ENCODE peak calls at places on chromosomes 12 and 14, in nine cellular contexts. One of them, this sample, is unnamed.

GRCh38 chr14:73058923-73059311 is 583 bp downstream of the RBM25 start:
- DNase-seq in CD4-positive, CD25-positive, alpha-beta regulatory T cell: peak
- DNase-seq in AG04450: no peak
- DNase-seq in tibial artery: peak
- DNase-seq in ovary: no peak
- DNase-seq in pancreas: peak
- DNase-seq in cardiac muscle cell: peak
- DNase-seq in suprapubic skin: peak
- DNase-seq in GM23248: peak
- DNase-seq in this sample: peak

GRCh38 chr14:34770901-34771300 is 56.5 kb upstream of the CFL2 start:
- DNase-seq in pancreas: no peak
- DNase-seq in ovary: no peak
- DNase-seq in CD4-positive, CD25-positive, alpha-beta regulatory T cell: no peak
- DNase-seq in AG04450: no peak
- DNase-seq in GM23248: peak
- DNase-seq in cardiac muscle cell: no peak
- DNase-seq in suprapubic skin: no peak
- DNase-seq in tibial artery: no peak
- DNase-seq in this sample: no peak

GRCh38 chr12:19830461-19830860 is 391.2 kb downstream of the AEBP2 start:
- DNase-seq in tibial artery: no peak
- DNase-seq in GM23248: no peak
- DNase-seq in AG04450: no peak
- DNase-seq in pancreas: no peak
- DNase-seq in CD4-positive, CD25-positive, alpha-beta regulatory T cell: no peak
- DNase-seq in ovary: no peak
- DNase-seq in cardiac muscle cell: no peak
- DNase-seq in suprapubic skin: no peak
- DNase-seq in this sample: no peak

GRCh38 chr14:23047042-23047634 is 5.1 kb downstream of the PSMB11 start:
- DNase-seq in cardiac muscle cell: peak
- DNase-seq in tibial artery: no peak
- DNase-seq in pancreas: no peak
- DNase-seq in CD4-positive, CD25-positive, alpha-beta regulatory T cell: no peak
- DNase-seq in AG04450: no peak
- DNase-seq in suprapubic skin: no peak
- DNase-seq in GM23248: no peak
- DNase-seq in ovary: no peak
- DNase-seq in this sample: no peak

GRCh38 chr12:6532051-6532926 is 2.0 kb upstream of the GAPDH start:
- DNase-seq in tibial artery: peak
- DNase-seq in ovary: peak
- DNase-seq in pancreas: peak
- DNase-seq in CD4-positive, CD25-positive, alpha-beta regulatory T cell: peak
- DNase-seq in cardiac muscle cell: peak
- DNase-seq in GM23248: peak
- DNase-seq in suprapubic skin: no peak
- DNase-seq in AG04450: peak
- DNase-seq in this sample: no peak

GRCh38 chr12:121175383-121176119 is 34.4 kb upstream of the P2RX4 start:
- DNase-seq in tibial artery: peak
- DNase-seq in GM23248: no peak
- DNase-seq in AG04450: no peak
- DNase-seq in pancreas: no peak
- DNase-seq in suprapubic skin: no peak
- DNase-seq in CD4-positive, CD25-positive, alpha-beta regulatory T cell: no peak
- DNase-seq in ovary: peak
- DNase-seq in cardiac muscle cell: peak
- DNase-seq in this sample: no peak

GRCh38 chr12:28331130-28331529 is 140.9 kb downstream of the CCDC91 start:
- DNase-seq in CD4-positive, CD25-positive, alpha-beta regulatory T cell: no peak
- DNase-seq in tibial artery: no peak
- DNase-seq in cardiac muscle cell: peak
- DNase-seq in AG04450: no peak
- DNase-seq in ovary: no peak
- DNase-seq in GM23248: no peak
- DNase-seq in pancreas: no peak
- DNase-seq in suprapubic skin: no peak
- DNase-seq in this sample: no peak

GRCh38 chr14:60658909-60659585 is 9.8 kb upstream of the SIX1 start:
- DNase-seq in AG04450: no peak
- DNase-seq in GM23248: no peak
- DNase-seq in CD4-positive, CD25-positive, alpha-beta regulatory T cell: no peak
- DNase-seq in ovary: no peak
- DNase-seq in cardiac muscle cell: no peak
- DNase-seq in suprapubic skin: no peak
- DNase-seq in tibial artery: no peak
- DNase-seq in pancreas: no peak
- DNase-seq in this sample: no peak

GRCh38 chr12:122051231-122051876 is 27.2 kb upstream of the MLXIP start:
- DNase-seq in GM23248: no peak
- DNase-seq in AG04450: no peak
- DNase-seq in ovary: peak
- DNase-seq in CD4-positive, CD25-positive, alpha-beta regulatory T cell: no peak
- DNase-seq in cardiac muscle cell: no peak
- DNase-seq in tibial artery: no peak
- DNase-seq in suprapubic skin: no peak
- DNase-seq in pancreas: no peak
- DNase-seq in this sample: no peak

GRCh38 chr12:120688527-120689071 is 1.6 kb downstream of the MLEC start:
- DNase-seq in suprapubic skin: no peak
- DNase-seq in ovary: no peak
- DNase-seq in tibial artery: no peak
- DNase-seq in cardiac muscle cell: peak
- DNase-seq in GM23248: peak
- DNase-seq in pancreas: no peak
- DNase-seq in CD4-positive, CD25-positive, alpha-beta regulatory T cell: peak
- DNase-seq in AG04450: no peak
- DNase-seq in this sample: no peak

GRCh38 chr14:51478241-51478640 is 173.5 kb upstream of the FRMD6 start:
- DNase-seq in pancreas: no peak
- DNase-seq in tibial artery: no peak
- DNase-seq in AG04450: no peak
- DNase-seq in cardiac muscle cell: no peak
- DNase-seq in ovary: no peak
- DNase-seq in GM23248: peak
- DNase-seq in CD4-positive, CD25-positive, alpha-beta regulatory T cell: no peak
- DNase-seq in suprapubic skin: no peak
- DNase-seq in this sample: no peak

GRCh38 chr12:49537709-49538601 is 875 bp upstream of the KCNH3 start:
- DNase-seq in CD4-positive, CD25-positive, alpha-beta regulatory T cell: peak
- DNase-seq in pancreas: peak
- DNase-seq in tibial artery: no peak
- DNase-seq in AG04450: no peak
- DNase-seq in ovary: no peak
- DNase-seq in GM23248: peak
- DNase-seq in suprapubic skin: no peak
- DNase-seq in cardiac muscle cell: no peak
- DNase-seq in this sample: no peak

GRCh38 chr14:92503756-92504491 is 9.7 kb upstream of the RIN3 start:
- DNase-seq in CD4-positive, CD25-positive, alpha-beta regulatory T cell: no peak
- DNase-seq in AG04450: no peak
- DNase-seq in suprapubic skin: no peak
- DNase-seq in pancreas: no peak
- DNase-seq in tibial artery: no peak
- DNase-seq in ovary: no peak
- DNase-seq in GM23248: peak
- DNase-seq in cardiac muscle cell: peak
- DNase-seq in this sample: no peak

GRCh38 chr14:99278836-99279235 is 6.8 kb upstream of the BCL11B start:
- DNase-seq in pancreas: no peak
- DNase-seq in cardiac muscle cell: no peak
- DNase-seq in suprapubic skin: no peak
- DNase-seq in GM23248: no peak
- DNase-seq in AG04450: no peak
- DNase-seq in tibial artery: no peak
- DNase-seq in CD4-positive, CD25-positive, alpha-beta regulatory T cell: no peak
- DNase-seq in ovary: no peak
- DNase-seq in this sample: no peak

GRCh38 chr12:71562681-71563595 is 100.7 kb downstream of the ZFC3H1 start:
- DNase-seq in cardiac muscle cell: no peak
- DNase-seq in pancreas: no peak
- DNase-seq in CD4-positive, CD25-positive, alpha-beta regulatory T cell: no peak
- DNase-seq in tibial artery: no peak
- DNase-seq in ovary: no peak
- DNase-seq in GM23248: no peak
- DNase-seq in suprapubic skin: no peak
- DNase-seq in AG04450: no peak
- DNase-seq in this sample: no peak

DNA sequence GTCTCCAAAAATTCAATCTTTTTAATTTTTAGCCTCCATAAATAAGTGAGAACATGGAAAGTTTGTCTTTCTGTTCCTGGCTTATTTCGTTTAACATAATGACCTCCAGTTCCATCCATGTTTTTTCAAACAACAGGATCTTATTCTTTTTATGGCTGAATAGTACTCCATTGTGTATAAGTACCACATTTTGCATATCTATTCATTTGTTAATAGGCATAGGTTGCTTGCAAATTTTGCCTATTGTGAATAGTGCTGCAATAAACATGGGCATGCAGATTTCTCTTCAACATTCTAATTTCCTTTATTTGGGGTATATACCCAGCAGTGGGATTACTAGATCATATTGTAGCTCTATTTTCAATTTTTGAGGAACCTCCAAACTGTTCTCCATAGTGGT is 16.1 kb upstream of the PAH start:
- DNase-seq in GM23248: no peak
- DNase-seq in ovary: no peak
- DNase-seq in pancreas: no peak
- DNase-seq in cardiac muscle cell: no peak
- DNase-seq in CD4-positive, CD25-positive, alpha-beta regulatory T cell: no peak
- DNase-seq in tibial artery: no peak
- DNase-seq in AG04450: no peak
- DNase-seq in suprapubic skin: no peak
- DNase-seq in this sample: no peak
- H3K4me3 ChIP-seq in GM23248: no peak
- H3K4me3 ChIP-seq in ovary: no peak
- H3K4me3 ChIP-seq in pancreas: no peak
- H3K4me3 ChIP-seq in cardiac muscle cell: no peak
- H3K4me3 ChIP-seq in CD4-positive, CD25-positive, alpha-beta regulatory T cell: no peak
- H3K4me3 ChIP-seq in tibial artery: no peak
- H3K4me3 ChIP-seq in AG04450: no peak
- H3K4me3 ChIP-seq in suprapubic skin: no peak
- H3K4me3 ChIP-seq in this sample: no peak

DNA sequence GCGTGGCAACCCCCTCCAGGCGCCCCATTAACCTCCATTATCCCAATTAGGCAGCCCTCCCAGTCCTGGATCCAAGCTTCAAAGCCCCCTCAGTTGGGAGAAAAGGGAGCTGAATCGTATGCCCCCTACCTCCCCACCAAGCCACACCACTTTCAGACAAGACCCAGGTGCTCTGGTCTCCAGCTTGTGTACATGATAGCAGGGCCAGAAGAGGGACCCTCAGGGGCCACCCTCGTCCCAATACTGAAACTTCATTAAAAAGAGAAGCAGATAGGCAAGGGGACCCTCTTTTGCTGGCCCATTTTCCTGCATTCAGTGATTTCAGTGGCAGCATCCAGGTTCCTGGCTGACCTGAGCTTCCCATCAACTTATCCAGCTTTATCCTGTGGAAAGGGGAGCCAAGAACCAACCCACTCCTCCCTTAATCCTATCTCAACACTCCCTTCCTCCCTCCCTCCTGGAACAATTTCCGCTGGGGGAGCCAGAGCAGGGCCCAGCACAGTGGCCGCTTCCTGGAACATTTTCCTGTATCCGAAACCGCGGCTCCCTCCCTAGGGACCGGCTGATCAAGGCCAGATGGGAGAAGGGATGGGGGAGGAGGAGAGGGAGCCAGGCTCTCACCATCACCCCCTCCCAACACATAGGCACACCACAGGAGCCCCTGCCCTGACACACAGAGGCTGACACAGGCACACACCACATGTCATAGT is 9.5 kb upstream of the SP7 start:
- DNase-seq in tibial artery: no peak
- DNase-seq in pancreas: no peak
- DNase-seq in CD4-positive, CD25-positive, alpha-beta regulatory T cell: no peak
- DNase-seq in GM23248: peak
- DNase-seq in ovary: no peak
- DNase-seq in cardiac muscle cell: peak
- DNase-seq in AG04450: no peak
- DNase-seq in suprapubic skin: no peak
- DNase-seq in this sample: no peak
- H3K27ac ChIP-seq in tibial artery: peak
- H3K27ac ChIP-seq in pancreas: no peak
- H3K27ac ChIP-seq in CD4-positive, CD25-positive, alpha-beta regulatory T cell: no peak
- H3K27ac ChIP-seq in GM23248: peak
- H3K27ac ChIP-seq in ovary: no peak
- H3K27ac ChIP-seq in cardiac muscle cell: no peak
- H3K27ac ChIP-seq in AG04450: peak
- H3K27ac ChIP-seq in suprapubic skin: peak
- H3K27ac ChIP-seq in this sample: peak

GRCh38 chr12:112010415-112011344 is 2.3 kb downstream of the TMEM116 start:
- DNase-seq in AG04450: no peak
- DNase-seq in tibial artery: no peak
- DNase-seq in pancreas: peak
- DNase-seq in ovary: peak
- DNase-seq in suprapubic skin: no peak
- DNase-seq in cardiac muscle cell: no peak
- DNase-seq in GM23248: no peak
- DNase-seq in CD4-positive, CD25-positive, alpha-beta regulatory T cell: no peak
- DNase-seq in this sample: no peak
- H3K4me3 ChIP-seq in AG04450: no peak
- H3K4me3 ChIP-seq in tibial artery: no peak
- H3K4me3 ChIP-seq in pancreas: no peak
- H3K4me3 ChIP-seq in ovary: no peak
- H3K4me3 ChIP-seq in suprapubic skin: no peak
- H3K4me3 ChIP-seq in cardiac muscle cell: no peak
- H3K4me3 ChIP-seq in GM23248: no peak
- H3K4me3 ChIP-seq in CD4-positive, CD25-positive, alpha-beta regulatory T cell: peak
- H3K4me3 ChIP-seq in this sample: no peak

GRCh38 chr14:68589447-68590232 is 203.2 kb downstream of the ZFP36L1 start:
- DNase-seq in CD4-positive, CD25-positive, alpha-beta regulatory T cell: no peak
- DNase-seq in suprapubic skin: peak
- DNase-seq in tibial artery: peak
- DNase-seq in AG04450: no peak
- DNase-seq in pancreas: no peak
- DNase-seq in GM23248: peak
- DNase-seq in cardiac muscle cell: peak
- DNase-seq in ovary: peak
- DNase-seq in this sample: no peak

GRCh38 chr14:68593806-68594536 is 198.9 kb downstream of the ZFP36L1 start:
- DNase-seq in cardiac muscle cell: peak
- DNase-seq in ovary: no peak
- DNase-seq in CD4-positive, CD25-positive, alpha-beta regulatory T cell: no peak
- DNase-seq in pancreas: no peak
- DNase-seq in GM23248: no peak
- DNase-seq in tibial artery: no peak
- DNase-seq in suprapubic skin: peak
- DNase-seq in AG04450: no peak
- DNase-seq in this sample: no peak

GRCh38 chr14:68591786-68592185 is 201.1 kb downstream of the ZFP36L1 start:
- DNase-seq in ovary: no peak
- DNase-seq in pancreas: no peak
- DNase-seq in GM23248: no peak
- DNase-seq in tibial artery: no peak
- DNase-seq in CD4-positive, CD25-positive, alpha-beta regulatory T cell: no peak
- DNase-seq in cardiac muscle cell: no peak
- DNase-seq in suprapubic skin: peak
- DNase-seq in AG04450: no peak
- DNase-seq in this sample: no peak

GRCh38 chr14:68592948-68593347 is 199.9 kb downstream of the ZFP36L1 start:
- DNase-seq in GM23248: no peak
- DNase-seq in ovary: no peak
- DNase-seq in tibial artery: no peak
- DNase-seq in cardiac muscle cell: no peak
- DNase-seq in CD4-positive, CD25-positive, alpha-beta regulatory T cell: no peak
- DNase-seq in AG04450: no peak
- DNase-seq in pancreas: no peak
- DNase-seq in suprapubic skin: peak
- DNase-seq in this sample: no peak

GRCh38 chr14:68590233-68590535 is 202.7 kb downstream of the ZFP36L1 start:
- DNase-seq in GM23248: no peak
- DNase-seq in pancreas: no peak
- DNase-seq in tibial artery: no peak
- DNase-seq in ovary: no peak
- DNase-seq in CD4-positive, CD25-positive, alpha-beta regulatory T cell: no peak
- DNase-seq in suprapubic skin: no peak
- DNase-seq in AG04450: no peak
- DNase-seq in cardiac muscle cell: no peak
- DNase-seq in this sample: no peak
- H3K27ac ChIP-seq in GM23248: peak
- H3K27ac ChIP-seq in pancreas: no peak
- H3K27ac ChIP-seq in tibial artery: peak
- H3K27ac ChIP-seq in ovary: peak
- H3K27ac ChIP-seq in CD4-positive, CD25-positive, alpha-beta regulatory T cell: no peak
- H3K27ac ChIP-seq in suprapubic skin: peak
- H3K27ac ChIP-seq in AG04450: peak
- H3K27ac ChIP-seq in cardiac muscle cell: no peak
- H3K27ac ChIP-seq in this sample: peak

This sample was measured in thoracic aorta.